ENCODE peak calls at places on chromosomes 4 and X, in six cellular contexts. One of them, this sample, is unnamed.

GRCh38 chrX:67585401-67585800 is 41.6 kb downstream of the AR start:
- DNase-seq in fibroblast of mammary gland: peak
- DNase-seq in cardiac fibroblast: peak
- DNase-seq in foreskin keratinocyte: peak
- DNase-seq in endodermal cell: no peak
- DNase-seq in GM10248: no peak
- DNase-seq in this sample: no peak

GRCh38 chr4:93834371-93835066 is 6.0 kb downstream of the ATOH1 start:
- DNase-seq in fibroblast of mammary gland: no peak
- DNase-seq in cardiac fibroblast: no peak
- DNase-seq in foreskin keratinocyte: no peak
- DNase-seq in endodermal cell: peak
- DNase-seq in GM10248: no peak
- DNase-seq in this sample: peak

GRCh38 chrX:46258356-46258755 is 286.9 kb downstream of the ZNF674 start:
- DNase-seq in fibroblast of mammary gland: no peak
- DNase-seq in cardiac fibroblast: no peak
- DNase-seq in foreskin keratinocyte: no peak
- DNase-seq in endodermal cell: no peak
- DNase-seq in GM10248: no peak
- DNase-seq in this sample: no peak

GRCh38 chrX:13569479-13570244 is at the start of gene EGFL6:
- DNase-seq in fibroblast of mammary gland: no peak
- DNase-seq in cardiac fibroblast: no peak
- DNase-seq in foreskin keratinocyte: no peak
- DNase-seq in endodermal cell: peak
- DNase-seq in GM10248: peak
- DNase-seq in this sample: peak

GRCh38 chrX:10404435-10404834 is 215.9 kb downstream of the MID1 start:
- DNase-seq in fibroblast of mammary gland: peak
- DNase-seq in cardiac fibroblast: peak
- DNase-seq in foreskin keratinocyte: no peak
- DNase-seq in endodermal cell: no peak
- DNase-seq in GM10248: no peak
- DNase-seq in this sample: no peak

GRCh38 chr4:4990329-4990728 is 28.9 kb downstream of the CYTL1 start:
- DNase-seq in fibroblast of mammary gland: peak
- DNase-seq in cardiac fibroblast: no peak
- DNase-seq in foreskin keratinocyte: no peak
- DNase-seq in endodermal cell: no peak
- DNase-seq in GM10248: no peak
- DNase-seq in this sample: no peak

GRCh38 chrX:47218920-47219815 is 687 bp downstream of the CDK16 start:
- DNase-seq in fibroblast of mammary gland: no peak
- DNase-seq in cardiac fibroblast: no peak
- DNase-seq in foreskin keratinocyte: no peak
- DNase-seq in endodermal cell: peak
- DNase-seq in GM10248: peak
- DNase-seq in this sample: peak

GRCh38 chrX:67613366-67613765 is 69.5 kb downstream of the AR start:
- DNase-seq in fibroblast of mammary gland: peak
- DNase-seq in cardiac fibroblast: peak
- DNase-seq in foreskin keratinocyte: no peak
- DNase-seq in endodermal cell: no peak
- DNase-seq in GM10248: no peak
- DNase-seq in this sample: no peak

GRCh38 chrX:9757366-9757765 is 8.3 kb downstream of the GPR143 start:
- DNase-seq in fibroblast of mammary gland: no peak
- DNase-seq in cardiac fibroblast: no peak
- DNase-seq in foreskin keratinocyte: no peak
- DNase-seq in endodermal cell: no peak
- DNase-seq in GM10248: no peak
- DNase-seq in this sample: no peak

GRCh38 chrX:71666240-71667223 is 814 bp upstream of the LOC101059915 start:
- DNase-seq in fibroblast of mammary gland: no peak
- DNase-seq in cardiac fibroblast: no peak
- DNase-seq in foreskin keratinocyte: no peak
- DNase-seq in endodermal cell: no peak
- DNase-seq in GM10248: no peak
- DNase-seq in this sample: no peak

GRCh38 chr4:24800273-24800880 is 5.0 kb downstream of the SOD3 start:
- DNase-seq in fibroblast of mammary gland: peak
- DNase-seq in cardiac fibroblast: no peak
- DNase-seq in foreskin keratinocyte: no peak
- DNase-seq in endodermal cell: peak
- DNase-seq in GM10248: no peak
- DNase-seq in this sample: no peak

GRCh38 chr4:156957558-156957957 is 14.0 kb downstream of the PDGFC start:
- DNase-seq in fibroblast of mammary gland: no peak
- DNase-seq in cardiac fibroblast: no peak
- DNase-seq in foreskin keratinocyte: no peak
- DNase-seq in endodermal cell: no peak
- DNase-seq in GM10248: no peak
- DNase-seq in this sample: no peak

GRCh38 chr4:116180056-116180690 is 905.2 kb downstream of the TRAM1L1 start:
- DNase-seq in fibroblast of mammary gland: peak
- DNase-seq in cardiac fibroblast: peak
- DNase-seq in foreskin keratinocyte: peak
- DNase-seq in endodermal cell: no peak
- DNase-seq in GM10248: peak
- DNase-seq in this sample: no peak
- TF ChIP-seq CTCF in fibroblast of mammary gland: peak
- TF ChIP-seq CTCF in cardiac fibroblast: peak
- TF ChIP-seq CTCF in foreskin keratinocyte: peak
- TF ChIP-seq CTCF in endodermal cell: peak
- TF ChIP-seq CTCF in GM10248: peak
- TF ChIP-seq CTCF in this sample: peak

GRCh38 chrX:109889289-109890006 is 113.5 kb upstream of the TMEM164 start:
- DNase-seq in fibroblast of mammary gland: peak
- DNase-seq in cardiac fibroblast: peak
- DNase-seq in foreskin keratinocyte: no peak
- DNase-seq in endodermal cell: no peak
- DNase-seq in GM10248: no peak
- DNase-seq in this sample: peak
- TF ChIP-seq CTCF in fibroblast of mammary gland: peak
- TF ChIP-seq CTCF in cardiac fibroblast: peak
- TF ChIP-seq CTCF in foreskin keratinocyte: peak
- TF ChIP-seq CTCF in endodermal cell: peak
- TF ChIP-seq CTCF in GM10248: no peak
- TF ChIP-seq CTCF in this sample: no peak

DNA sequence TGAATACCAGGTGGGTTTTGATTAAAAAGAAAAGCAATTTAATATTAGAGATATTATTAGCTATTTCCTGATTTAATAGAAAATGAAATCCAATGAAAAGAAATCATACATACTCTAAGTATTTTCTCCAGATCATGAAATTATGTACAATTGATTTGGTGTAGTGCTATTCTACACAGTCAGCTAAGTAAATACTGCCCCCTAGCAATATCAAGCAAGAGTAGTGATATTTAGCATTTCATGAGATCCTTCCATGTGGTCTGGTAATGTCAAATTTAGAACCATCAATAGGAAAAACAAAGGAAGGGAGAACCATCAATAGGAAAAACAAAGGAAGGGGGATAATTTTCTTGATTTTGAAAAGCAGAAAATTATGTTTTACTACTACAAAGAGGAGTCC is 114.6 kb downstream of the TBCK start:
- DNase-seq in fibroblast of mammary gland: peak
- DNase-seq in cardiac fibroblast: peak
- DNase-seq in foreskin keratinocyte: peak
- DNase-seq in endodermal cell: no peak
- DNase-seq in GM10248: no peak
- DNase-seq in this sample: no peak
- TF ChIP-seq CTCF in fibroblast of mammary gland: peak
- TF ChIP-seq CTCF in cardiac fibroblast: peak
- TF ChIP-seq CTCF in foreskin keratinocyte: peak
- TF ChIP-seq CTCF in endodermal cell: peak
- TF ChIP-seq CTCF in GM10248: peak
- TF ChIP-seq CTCF in this sample: peak

GRCh38 chrX:115226929-115227328 is 7.0 kb downstream of the LRCH2 start:
- DNase-seq in fibroblast of mammary gland: peak
- DNase-seq in cardiac fibroblast: peak
- DNase-seq in foreskin keratinocyte: no peak
- DNase-seq in endodermal cell: peak
- DNase-seq in GM10248: no peak
- DNase-seq in this sample: no peak
- TF ChIP-seq CTCF in fibroblast of mammary gland: peak
- TF ChIP-seq CTCF in cardiac fibroblast: peak
- TF ChIP-seq CTCF in foreskin keratinocyte: peak
- TF ChIP-seq CTCF in endodermal cell: peak
- TF ChIP-seq CTCF in GM10248: peak
- TF ChIP-seq CTCF in this sample: no peak

GRCh38 chrX:30821116-30821515 is 67.9 kb downstream of the TAB3 start:
- DNase-seq in fibroblast of mammary gland: no peak
- DNase-seq in cardiac fibroblast: no peak
- DNase-seq in foreskin keratinocyte: no peak
- DNase-seq in endodermal cell: no peak
- DNase-seq in GM10248: no peak
- DNase-seq in this sample: no peak
- TF ChIP-seq CTCF in fibroblast of mammary gland: no peak
- TF ChIP-seq CTCF in cardiac fibroblast: no peak
- TF ChIP-seq CTCF in foreskin keratinocyte: peak
- TF ChIP-seq CTCF in endodermal cell: peak
- TF ChIP-seq CTCF in GM10248: no peak
- TF ChIP-seq CTCF in this sample: no peak

DNA sequence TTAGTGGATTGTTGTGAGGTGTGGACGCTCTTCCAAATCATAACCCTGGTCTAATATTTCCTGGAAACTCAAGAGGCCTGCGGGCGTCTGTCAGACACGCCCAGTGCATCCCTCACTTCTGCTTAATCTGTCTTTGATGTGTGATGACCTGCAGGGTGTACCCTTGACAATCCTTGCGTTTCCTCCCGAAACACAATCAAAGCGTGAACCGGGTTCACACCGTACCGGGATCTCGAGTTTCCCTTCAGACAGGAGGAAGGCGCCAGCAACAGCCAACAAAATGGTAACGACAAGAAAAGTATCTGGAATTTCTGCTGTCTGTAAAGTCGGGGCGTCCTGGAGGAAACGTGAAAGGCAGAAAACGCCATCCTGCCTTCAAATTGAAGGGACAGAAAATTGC is 253.5 kb downstream of the SHOX start:
- DNase-seq in fibroblast of mammary gland: no peak
- DNase-seq in cardiac fibroblast: no peak
- DNase-seq in foreskin keratinocyte: no peak
- DNase-seq in endodermal cell: peak
- DNase-seq in GM10248: no peak
- DNase-seq in this sample: no peak
- TF ChIP-seq CTCF in fibroblast of mammary gland: no peak
- TF ChIP-seq CTCF in cardiac fibroblast: no peak
- TF ChIP-seq CTCF in foreskin keratinocyte: no peak
- TF ChIP-seq CTCF in endodermal cell: no peak
- TF ChIP-seq CTCF in GM10248: no peak
- TF ChIP-seq CTCF in this sample: no peak

GRCh38 chr4:110633358-110634319 is 10.8 kb upstream of the PITX2 start:
- DNase-seq in fibroblast of mammary gland: no peak
- DNase-seq in cardiac fibroblast: no peak
- DNase-seq in foreskin keratinocyte: peak
- DNase-seq in endodermal cell: peak
- DNase-seq in GM10248: no peak
- DNase-seq in this sample: no peak

GRCh38 chr4:110632506-110633357 is 9.9 kb upstream of the PITX2 start:
- DNase-seq in fibroblast of mammary gland: no peak
- DNase-seq in cardiac fibroblast: no peak
- DNase-seq in foreskin keratinocyte: no peak
- DNase-seq in endodermal cell: peak
- DNase-seq in GM10248: no peak
- DNase-seq in this sample: no peak

GRCh38 chr4:110630621-110631402 is 7.9 kb upstream of the PITX2 start:
- DNase-seq in fibroblast of mammary gland: no peak
- DNase-seq in cardiac fibroblast: no peak
- DNase-seq in foreskin keratinocyte: no peak
- DNase-seq in endodermal cell: peak
- DNase-seq in GM10248: no peak
- DNase-seq in this sample: no peak

GRCh38 chr4:110629780-110630500 is 7.1 kb upstream of the PITX2 start:
- DNase-seq in fibroblast of mammary gland: no peak
- DNase-seq in cardiac fibroblast: no peak
- DNase-seq in foreskin keratinocyte: no peak
- DNase-seq in endodermal cell: peak
- DNase-seq in GM10248: no peak
- DNase-seq in this sample: no peak

DNA sequence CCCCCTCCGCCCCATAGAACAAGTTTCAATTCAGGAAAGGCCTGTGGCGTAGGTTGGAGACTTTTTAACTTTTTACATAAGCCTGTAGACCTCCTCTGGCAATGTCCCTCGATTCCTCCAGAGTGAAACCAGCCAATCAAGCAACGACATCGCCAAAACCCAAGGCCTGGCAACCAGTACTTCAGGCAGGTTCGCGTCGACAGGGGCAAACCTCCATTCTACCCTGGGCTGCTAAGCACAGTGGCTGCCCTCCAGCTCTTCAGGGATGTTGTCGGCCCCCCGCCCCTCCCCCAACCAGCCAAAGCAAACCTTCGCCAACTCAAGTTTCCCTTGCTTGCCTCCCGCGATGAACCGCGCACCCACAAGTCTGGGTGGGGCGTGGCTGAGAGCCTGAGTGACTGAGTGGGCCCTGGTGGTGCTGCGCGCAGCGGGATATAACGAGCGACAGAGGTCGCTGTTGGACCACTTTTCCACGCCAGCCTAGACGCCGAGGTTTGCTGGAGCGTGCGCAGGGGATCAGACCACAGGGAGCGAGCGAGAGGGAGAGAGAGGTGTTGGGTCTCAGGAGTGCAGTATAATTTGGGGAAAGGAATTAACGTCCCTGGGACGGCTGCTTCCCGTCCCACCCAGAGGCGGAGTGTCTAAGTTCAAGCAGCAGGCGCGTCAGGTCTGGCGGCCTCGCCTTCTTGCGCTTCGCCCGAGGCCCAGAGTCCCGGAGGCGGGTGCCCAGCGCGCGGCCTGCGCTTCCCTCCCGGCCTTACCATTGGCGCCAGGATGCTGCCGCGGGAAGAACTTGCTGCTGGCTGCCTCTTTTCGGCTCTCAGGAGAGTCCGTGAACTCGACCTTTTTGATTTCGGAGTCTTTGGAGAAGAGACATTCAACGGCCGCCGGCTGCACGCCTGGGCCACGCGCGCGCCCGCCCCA is 9.0 kb upstream of the PITX2 start:
- DNase-seq in fibroblast of mammary gland: peak
- DNase-seq in cardiac fibroblast: peak
- DNase-seq in foreskin keratinocyte: peak
- DNase-seq in endodermal cell: peak
- DNase-seq in GM10248: peak
- DNase-seq in this sample: peak
- TF ChIP-seq CTCF in fibroblast of mammary gland: peak
- TF ChIP-seq CTCF in cardiac fibroblast: peak
- TF ChIP-seq CTCF in foreskin keratinocyte: peak
- TF ChIP-seq CTCF in endodermal cell: peak
- TF ChIP-seq CTCF in GM10248: peak
- TF ChIP-seq CTCF in this sample: peak